ENCODE peak calls at places on chromosome 20, in six cellular contexts. F, Q, R, S, V and C are unnamed samples.

GRCh38 chr20:46040902-46041535 is 12.0 kb downstream of the SLC12A5 start:
- DNase-seq in F (no peak), R (peak; percentile 48), V (peak; percentile 66), Q (no peak), S (peak; percentile 20), C (no peak)

GRCh38 chr20:20414640-20415274 is 46.9 kb downstream of the INSM1 start:
- DNase-seq in V (no peak), S (no peak), Q (no peak), R (no peak), F (no peak), C (no peak)

GRCh38 chr20:4585104-4585753 is 136.5 kb upstream of the PRND start:
- DNase-seq in V (no peak), R (no peak), S (peak; percentile 92), F (no peak), Q (no peak), C (no peak)

GRCh38 chr20:20837574-20838021 is 125.2 kb upstream of the RALGAPA2 start:
- DNase-seq in F (peak; percentile 73), R (no peak), S (peak; percentile 24), Q (peak; percentile 39), V (peak; percentile 52), C (peak; percentile 20)

GRCh38 chr20:57047281-57048026 is 219.0 kb downstream of the BMP7 start:
- DNase-seq in S (no peak), F (no peak), V (no peak), Q (peak; percentile 7), R (no peak), C (no peak)

GRCh38 chr20:20450461-20451027 is 82.6 kb downstream of the INSM1 start:
- DNase-seq in S (no peak), R (no peak), F (peak; percentile 82), Q (no peak), V (no peak), C (no peak)

GRCh38 chr20:32534661-32535240 is 50.4 kb downstream of the NOL4L start:
- DNase-seq in F (no peak), S (no peak), R (peak; percentile 58), Q (no peak), V (peak; percentile 73), C (no peak)

GRCh38 chr20:47686545-47686944 is 98.7 kb downstream of the SULF2 start:
- DNase-seq in R (no peak), V (no peak), S (no peak), F (no peak), Q (no peak), C (no peak)

GRCh38 chr20:43941476-43942212 is 27.0 kb downstream of the TOX2 start:
- DNase-seq in S (no peak), V (no peak), F (no peak), R (no peak), Q (no peak), C (no peak)

GRCh38 chr20:478010-478948 is 15.9 kb upstream of the TBC1D20 start:
- DNase-seq in F (no peak), R (no peak), V (no peak), Q (no peak), S (peak; percentile 35), C (no peak)

GRCh38 chr20:36465109-36466080 is 75.9 kb upstream of the MYL9 start:
- DNase-seq in R (peak; percentile 34), F (no peak), S (peak; percentile 91), V (peak; percentile 40), Q (no peak), C (no peak)

GRCh38 chr20:2796011-2796660 is 4.3 kb downstream of the CPXM1 start:
- DNase-seq in R (no peak), Q (no peak), V (no peak), S (no peak), F (no peak), C (no peak)